ENCODE peak calls at places on chromosome 17, in seven cellular contexts. Q is brain microvascular endothelial cell, O is neural progenitor cell, B is MCF 10A, L is choroid plexus epithelial cell, P is left ventricle myocardium inferior, Z is pancreas. S is an unnamed sample.

GRCh38 chr17:50189396-50190277 is 11.8 kb downstream of the COL1A1 start:
- DNase-seq in Q (no peak), O (no peak), B (no peak), L (peak), P (no peak), Z (no peak), S (peak)

GRCh38 chr17:74631468-74632195 is 8.1 kb upstream of the CD300E start:
- DNase-seq in Q (no peak), O (no peak), B (no peak), L (peak), P (no peak), Z (no peak), S (no peak)

GRCh38 chr17:2800367-2800766 is 4.1 kb downstream of the RAP1GAP2 start:
- DNase-seq in Q (no peak), O (no peak), B (no peak), L (no peak), P (no peak), Z (no peak), S (no peak)

GRCh38 chr17:51768706-51769105 is 389.8 kb downstream of the CA10 start:
- DNase-seq in Q (no peak), O (no peak), B (no peak), L (no peak), P (no peak), Z (no peak), S (no peak)

GRCh38 chr17:29571486-29571882 is 3.0 kb downstream of the TP53I13 start:
- DNase-seq in Q (no peak), O (no peak), B (no peak), L (no peak), P (no peak), Z (no peak), S (no peak)

GRCh38 chr17:77526259-77526711 is 385.5 kb downstream of the SEC14L1 start:
- DNase-seq in Q (no peak), O (no peak), B (no peak), L (no peak), P (no peak), Z (no peak), S (no peak)

GRCh38 chr17:64009571-64010402 is 10.6 kb downstream of the ICAM2 start:
- DNase-seq in Q (no peak), O (no peak), B (no peak), L (peak), P (no peak), Z (no peak), S (no peak)

GRCh38 chr17:9290226-9290613 is 268.9 kb downstream of the NTN1 start:
- DNase-seq in Q (no peak), O (no peak), B (no peak), L (no peak), P (no peak), Z (no peak), S (no peak)

GRCh38 chr17:37742762-37743611 is 1.9 kb downstream of the HNF1B start:
- DNase-seq in Q (no peak), O (peak), B (no peak), L (no peak), P (no peak), Z (peak), S (no peak)

GRCh38 chr17:56478836-56479447 is 114.6 kb upstream of the NOG start:
- DNase-seq in Q (peak), O (peak), B (peak), L (peak), P (no peak), Z (peak), S (peak)

GRCh38 chr17:4895676-4896331 is 3.5 kb upstream of the C17orf107 start:
- DNase-seq in Q (no peak), O (peak), B (no peak), L (no peak), P (no peak), Z (peak), S (no peak)

GRCh38 chr17:72135546-72136325 is 14.9 kb downstream of the SOX9 start:
- DNase-seq in Q (no peak), O (no peak), B (peak), L (peak), P (no peak), Z (no peak), S (no peak)

GRCh38 chr17:41822216-41823140 is 9.7 kb downstream of the FKBP10 start:
- DNase-seq in Q (no peak), O (no peak), B (no peak), L (no peak), P (no peak), Z (no peak), S (no peak)

GRCh38 chr17:75731086-75731715 is 9.9 kb downstream of the ITGB4 start:
- DNase-seq in Q (no peak), O (no peak), B (no peak), L (no peak), P (no peak), Z (no peak), S (no peak)

GRCh38 chr17:66986659-66987058 is 22.2 kb downstream of the CACNG4 start:
- DNase-seq in Q (no peak), O (no peak), B (no peak), L (no peak), P (no peak), Z (no peak), S (no peak)

GRCh38 chr17:10316986-10317834 is 55.6 kb downstream of the MYH13 start:
- DNase-seq in Q (peak), O (peak), B (peak), L (peak), P (peak), Z (peak), S (peak)

GRCh38 chr17:74773871-74774286 is 2.3 kb downstream of the NAT9 start:
- DNase-seq in Q (peak), O (no peak), B (no peak), L (peak), P (no peak), Z (no peak), S (peak)

GRCh38 chr17:39062846-39063680 is 88.4 kb downstream of the PLXDC1 start:
- DNase-seq in Q (no peak), O (no peak), B (peak), L (peak), P (no peak), Z (no peak), S (peak)

GRCh38 chr17:18855831-18856624 is 1.9 kb upstream of the PRPSAP2 start:
- DNase-seq in Q (peak), O (peak), B (peak), L (peak), P (peak), Z (peak), S (peak)

GRCh38 chr17:50129946-50130777 is at the start of gene SAMD14:
- DNase-seq in Q (no peak), O (peak), B (no peak), L (no peak), P (no peak), Z (no peak), S (no peak)

GRCh38 chr17:77515227-77515626 is 374.5 kb downstream of the SEC14L1 start:
- DNase-seq in Q (no peak), O (no peak), B (no peak), L (no peak), P (no peak), Z (no peak), S (no peak)

GRCh38 chr17:30068465-30068864 is 48.2 kb upstream of the NSRP1 start:
- DNase-seq in Q (no peak), O (no peak), B (no peak), L (no peak), P (no peak), Z (no peak), S (no peak)

GRCh38 chr17:1056761-1057160 is 59.8 kb downstream of the TIMM22 start:
- DNase-seq in Q (no peak), O (peak), B (no peak), L (no peak), P (no peak), Z (no peak), S (no peak)

GRCh38 chr17:2056221-2057129 is 1.6 kb downstream of the HIC1 start:
- DNase-seq in Q (peak), O (peak), B (no peak), L (peak), P (no peak), Z (peak), S (peak)

GRCh38 chr17:62966426-62967110 is 533 bp downstream of the TANC2 start:
- DNase-seq in Q (peak), O (peak), B (peak), L (peak), P (peak), Z (peak), S (peak)

GRCh38 chr17:38454528-38454927 is 26.3 kb downstream of the ARHGAP23 start:
- DNase-seq in Q (peak), O (no peak), B (peak), L (peak), P (peak), Z (peak), S (peak)

GRCh38 chr17:61402978-61403845 is 3.6 kb downstream of the TBX2 start:
- DNase-seq in Q (peak), O (peak), B (no peak), L (peak), P (no peak), Z (no peak), S (peak)

GRCh38 chr17:59367657-59368045 is 36.2 kb downstream of the YPEL2 start:
- DNase-seq in Q (no peak), O (no peak), B (no peak), L (peak), P (no peak), Z (no peak), S (peak)

GRCh38 chr17:17205368-17206148 is 575 bp downstream of the PLD6 start:
- DNase-seq in Q (no peak), O (no peak), B (peak), L (peak), P (peak), Z (peak), S (peak)

GRCh38 chr17:40707720-40708119 is 4.2 kb upstream of the KRT24 start:
- DNase-seq in Q (no peak), O (no peak), B (peak), L (peak), P (peak), Z (no peak), S (peak)

GRCh38 chr17:41518789-41519449 is at the start of gene KRT15:
- DNase-seq in Q (no peak), O (no peak), B (peak), L (peak), P (no peak), Z (no peak), S (peak)

GRCh38 chr17:1294157-1294717 is 14.8 kb downstream of the TRARG1 start:
- DNase-seq in Q (no peak), O (no peak), B (no peak), L (no peak), P (no peak), Z (no peak), S (no peak)

GRCh38 chr17:40532520-40533253 is 31.3 kb upstream of the TNS4 start:
- DNase-seq in Q (no peak), O (no peak), B (no peak), L (no peak), P (no peak), Z (no peak), S (no peak)

GRCh38 chr17:53823341-53824050 is 769 bp downstream of the KIF2B start:
- DNase-seq in Q (no peak), O (no peak), B (no peak), L (no peak), P (no peak), Z (no peak), S (no peak)

GRCh38 chr17:57355090-57355859 is 99.0 kb downstream of the MSI2 start:
- DNase-seq in Q (no peak), O (no peak), B (no peak), L (peak), P (no peak), Z (no peak), S (peak)

GRCh38 chr17:10556301-10557005 is 7.0 kb upstream of the MYH2 start:
- DNase-seq in Q (no peak), O (no peak), B (no peak), L (no peak), P (no peak), Z (no peak), S (no peak)

GRCh38 chr17:8189711-8190477 is at the start of gene BORCS6:
- DNase-seq in Q (peak), O (peak), B (peak), L (peak), P (peak), Z (peak), S (peak)
- TF ChIP-seq CTCF in Q (peak), O (no peak), B (no peak), L (peak), P (peak), Z (no peak), S (no peak)

DNA sequence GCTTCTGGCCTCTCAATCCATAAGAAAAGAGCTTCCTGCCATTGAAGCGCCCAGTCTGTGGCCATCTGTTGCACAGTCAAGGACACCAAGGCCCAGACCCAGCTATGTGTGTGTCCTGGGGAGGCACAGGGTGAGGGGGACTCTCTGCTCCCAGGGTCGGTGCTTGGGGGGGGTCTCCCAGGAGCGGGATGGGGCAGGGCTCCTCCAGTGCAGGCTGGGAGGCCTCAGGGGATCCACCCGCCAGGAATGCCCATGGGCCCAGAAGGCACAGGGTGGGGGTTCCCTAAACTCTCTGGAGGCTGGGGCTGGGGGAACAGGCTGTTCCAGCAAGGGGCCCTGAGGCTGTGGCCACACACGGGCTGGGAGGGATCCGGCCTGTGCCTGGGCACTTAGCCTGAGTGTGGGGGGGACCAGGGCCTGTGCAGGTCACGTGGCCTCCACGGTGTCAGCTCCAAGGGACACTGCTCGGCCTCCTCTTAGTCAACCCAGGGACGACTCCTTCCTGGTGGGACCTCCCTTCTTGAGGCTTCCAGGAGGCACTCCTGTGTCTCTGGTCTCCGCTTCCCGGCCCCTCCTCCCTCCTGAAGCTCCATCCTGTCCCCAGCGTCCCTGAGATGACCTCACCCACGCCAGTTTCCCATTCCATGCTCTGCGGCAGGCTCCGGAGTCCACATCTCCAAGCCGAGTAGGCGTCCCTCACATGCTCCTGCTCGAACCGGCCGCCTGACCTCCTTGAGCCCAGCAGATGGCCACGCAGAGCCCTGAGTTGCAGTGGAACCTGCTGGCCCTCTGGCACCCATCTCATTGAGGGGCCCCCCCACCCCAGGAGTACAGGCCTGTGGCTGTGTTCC is 23.1 kb upstream of the BAHCC1 start:
- DNase-seq in Q (no peak), O (peak), B (peak), L (peak), P (peak), Z (no peak), S (peak)
- TF ChIP-seq CTCF in Q (peak), O (peak), B (peak), L (peak), P (peak), Z (peak), S (peak)

GRCh38 chr17:45305532-45306087 is 11.2 kb downstream of the MAP3K14 start:
- DNase-seq in Q (peak), O (no peak), B (peak), L (peak), P (no peak), Z (no peak), S (peak)
- TF ChIP-seq CTCF in Q (no peak), O (no peak), B (no peak), L (no peak), P (no peak), Z (no peak), S (no peak)

GRCh38 chr17:79083191-79083971 is 8.8 kb downstream of the ENGASE start:
- DNase-seq in Q (no peak), O (no peak), B (no peak), L (no peak), P (no peak), Z (no peak), S (no peak)
- TF ChIP-seq CTCF in Q (no peak), O (no peak), B (no peak), L (no peak), P (no peak), Z (no peak), S (no peak)

DNA sequence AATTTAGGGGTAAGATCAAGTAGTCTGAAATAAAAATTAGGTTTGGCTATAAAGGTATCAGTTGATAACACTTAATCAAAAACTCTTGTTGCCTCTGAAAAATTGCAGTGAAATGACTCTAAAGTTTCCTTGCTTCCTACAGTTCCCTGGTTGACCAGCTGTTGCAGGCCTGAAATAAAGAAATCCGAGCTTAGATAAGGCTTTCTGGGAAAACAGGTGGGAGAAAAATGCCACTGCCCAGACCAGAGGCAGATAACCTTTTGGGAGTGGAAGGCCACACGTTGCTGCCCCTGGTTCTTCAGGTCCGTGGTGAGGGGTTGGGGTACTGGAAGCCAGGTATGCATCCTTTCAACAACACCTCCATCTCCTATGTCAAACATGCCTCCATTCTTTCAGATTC is 111.3 kb downstream of the HS3ST3A1 start:
- DNase-seq in Q (no peak), O (no peak), B (no peak), L (no peak), P (no peak), Z (no peak), S (no peak)
- TF ChIP-seq CTCF in Q (peak), O (no peak), B (no peak), L (no peak), P (no peak), Z (no peak), S (no peak)

DNA sequence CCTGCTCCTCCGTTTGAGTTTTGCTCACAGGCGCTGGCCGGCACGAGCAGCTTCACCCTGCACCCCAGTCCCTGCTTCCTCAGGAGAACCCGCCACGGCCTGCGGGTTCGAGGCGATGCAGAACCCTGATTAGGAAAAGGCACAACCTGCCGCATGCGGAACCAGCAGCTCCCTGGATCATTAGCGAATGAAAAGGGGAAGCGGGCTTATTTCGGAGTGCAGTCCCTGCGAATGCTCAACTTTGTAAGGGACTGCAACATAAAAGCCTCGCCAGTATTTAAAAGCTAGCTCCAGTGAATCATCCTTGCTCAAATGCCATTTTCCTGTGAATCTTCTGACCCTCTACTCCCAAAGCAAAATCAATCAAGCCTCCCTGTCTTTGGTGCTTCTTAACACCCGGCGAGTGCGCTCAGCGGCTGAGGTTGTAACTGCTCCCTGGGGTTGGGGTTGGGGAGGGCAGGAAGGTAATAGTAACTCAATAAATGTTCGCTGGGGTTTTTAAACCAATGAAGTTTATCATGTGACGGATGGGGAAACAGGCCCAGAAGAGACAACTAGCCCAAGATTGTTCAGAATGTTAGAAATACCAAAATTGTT is 676 bp upstream of the AKAP10 start:
- DNase-seq in Q (no peak), O (no peak), B (no peak), L (no peak), P (no peak), Z (no peak), S (peak)
- TF ChIP-seq CTCF in Q (no peak), O (peak), B (no peak), L (no peak), P (no peak), Z (no peak), S (no peak)